ENCODE peak calls at places on chromosomes 13 and 19, in six cellular contexts. C, F, K, N, V and I are unnamed samples.

GRCh38 chr13:106415427-106415826 is 120.0 kb downstream of the EFNB2 start:
- DNase-seq in V (no peak), F (no peak), N (no peak), K (no peak), C (no peak), I (no peak)

GRCh38 chr13:64855506-64855905 is 2374.6 kb downstream of the PCDH9 start:
- DNase-seq in K (peak; percentile 62), C (no peak), F (no peak), N (no peak), V (no peak), I (no peak)

GRCh38 chr19:52542984-52543664 is 15.7 kb downstream of the ZNF808 start:
- DNase-seq in N (no peak), K (no peak), C (no peak), F (no peak), V (no peak), I (no peak)

GRCh38 chr19:29841559-29842367 is 30.0 kb downstream of the CCNE1 start:
- DNase-seq in C (peak; percentile 100), K (peak; percentile 43), N (no peak), V (no peak), F (peak; percentile 75), I (no peak)

GRCh38 chr19:27906081-27906480 is 1306.9 kb downstream of the UQCRFS1 start:
- DNase-seq in N (no peak), V (no peak), F (no peak), K (no peak), C (no peak), I (no peak)

GRCh38 chr13:54972838-54973237 is 1944.2 kb downstream of the OLFM4 start:
- DNase-seq in K (no peak), V (no peak), C (no peak), F (no peak), N (no peak), I (no peak)

GRCh38 chr13:94620286-94620896 is 18.7 kb downstream of the GPR180 start:
- DNase-seq in F (peak; percentile 7), C (peak; percentile 22), N (no peak), V (no peak), K (peak; percentile 58), I (peak; percentile 50)

GRCh38 chr19:34041922-34042521 is 130.3 kb upstream of the LSM14A start:
- DNase-seq in N (peak; percentile 34), K (peak; percentile 54), C (peak; percentile 74), V (no peak), F (peak; percentile 80), I (peak; percentile 37)

GRCh38 chr13:85728831-85729230 is 70.4 kb downstream of the SLITRK6 start:
- DNase-seq in V (no peak), F (no peak), C (no peak), N (no peak), K (no peak), I (no peak)

DNA sequence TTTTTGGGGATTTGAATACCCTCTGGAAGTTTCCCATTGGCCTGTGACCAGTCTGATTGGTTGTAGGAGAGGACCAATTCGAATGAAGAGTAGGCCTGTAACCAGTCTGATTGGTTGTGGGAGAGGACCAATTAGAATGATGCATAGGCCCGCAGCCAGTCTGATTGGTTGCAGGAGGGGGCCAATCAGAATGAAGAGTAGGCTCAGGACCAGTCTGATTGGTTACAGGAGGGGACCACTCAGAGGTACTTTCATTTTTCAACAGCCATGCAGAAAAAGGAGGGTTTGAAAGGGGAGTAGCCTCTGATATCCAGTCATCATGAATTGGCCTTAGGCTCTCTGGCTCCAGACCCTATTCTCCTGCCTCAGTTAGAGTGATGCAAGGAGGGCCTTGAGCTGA is 30.4 kb upstream of the SLC1A5 start:
- DNase-seq in V (no peak), F (no peak), K (peak; percentile 55), C (no peak), N (no peak), I (peak; percentile 19)
- H3K4me3 ChIP-seq in V (no peak overlapping the region), F (no peak overlapping the region), K (no peak overlapping the region), C (no peak overlapping the region), N (no peak overlapping the region), I (no peak overlapping the region)

GRCh38 chr19:6678690-6679109 is 8.7 kb upstream of the TNFSF14 start:
- DNase-seq in K (no peak), F (no peak), N (no peak), V (no peak), C (peak; percentile 23), I (no peak)

GRCh38 chr19:6677495-6677894 is 7.5 kb upstream of the TNFSF14 start:
- DNase-seq in N (no peak), C (no peak), V (no peak), K (no peak), F (no peak), I (no peak)

GRCh38 chr19:6676288-6676687 is 6.3 kb upstream of the TNFSF14 start:
- DNase-seq in F (no peak), C (no peak), V (no peak), N (no peak), K (no peak), I (no peak)

GRCh38 chr19:6679139-6679538 is 9.2 kb upstream of the TNFSF14 start:
- DNase-seq in F (no peak), V (no peak), N (no peak), K (no peak), C (no peak), I (no peak)

GRCh38 chr19:6677924-6678689 is 8.1 kb upstream of the TNFSF14 start:
- DNase-seq in K (peak; percentile 52), F (peak; percentile 62), V (no peak), N (no peak), C (no peak), I (no peak)
- H3K4me3 ChIP-seq in K (no peak overlapping the region), F (no peak overlapping the region), V (no peak overlapping the region), N (no peak overlapping the region), C (peak overlapping the region; percentile 2), I (no peak overlapping the region)

GRCh38 chr13:98484289-98485219 is 92.4 kb downstream of the STK24 start:
- DNase-seq in C (peak; percentile 99), V (no peak), F (peak; percentile 97), K (peak; percentile 91), N (peak; percentile 91), I (no peak)

GRCh38 chr13:98487016-98487415 is 89.9 kb downstream of the STK24 start:
- DNase-seq in C (no peak), K (no peak), F (no peak), N (no peak), V (no peak), I (no peak)

GRCh38 chr13:98486412-98486811 is 90.5 kb downstream of the STK24 start:
- DNase-seq in N (no peak), V (no peak), F (no peak), C (no peak), K (no peak), I (no peak)

GRCh38 chr13:98483636-98484288 is 93.1 kb downstream of the STK24 start:
- DNase-seq in F (no peak), N (no peak), C (no peak), V (no peak), K (no peak), I (no peak)

DNA sequence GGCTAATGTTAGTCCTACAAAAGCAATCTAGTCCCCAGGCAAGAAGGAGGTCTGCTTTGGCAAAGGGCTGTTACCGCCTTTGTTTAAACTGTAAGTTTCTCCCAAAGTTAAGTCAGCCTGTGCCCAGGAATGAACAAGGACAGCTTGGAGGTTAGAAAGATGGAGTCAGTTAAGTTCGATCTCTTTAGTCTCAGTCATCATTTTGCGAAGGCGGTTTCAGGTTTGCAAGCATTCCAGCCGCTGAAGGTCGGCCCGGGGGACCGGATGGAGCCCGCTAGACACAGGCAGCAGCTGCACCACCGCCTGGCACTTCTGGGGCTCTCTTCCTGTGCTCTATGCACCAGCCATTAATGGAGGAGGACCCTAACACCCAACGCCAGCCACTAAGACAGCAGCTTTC is 91.3 kb downstream of the STK24 start:
- DNase-seq in C (no peak), N (no peak), V (no peak), K (no peak), F (no peak), I (no peak)
- H3K4me3 ChIP-seq in C (no peak overlapping the region), N (no peak overlapping the region), V (no peak overlapping the region), K (no peak overlapping the region), F (no peak overlapping the region), I (no peak overlapping the region)

GRCh38 chr13:99357149-99357596 is 50.0 kb upstream of the GPR183 start:
- DNase-seq in F (peak; percentile 88), C (peak; percentile 61), V (no peak), N (peak; percentile 20), K (peak; percentile 85), I (no peak)
- H3K4me3 ChIP-seq in F (no peak overlapping the region), C (no peak overlapping the region), V (no peak overlapping the region), N (no peak overlapping the region), K (no peak overlapping the region), I (no peak overlapping the region)

GRCh38 chr13:30697177-30697953 is 38.0 kb upstream of the ALOX5AP start:
- DNase-seq in N (no peak), K (no peak), F (no peak), V (no peak), C (no peak), I (no peak)
- H3K4me3 ChIP-seq in N (no peak overlapping the region), K (no peak overlapping the region), F (no peak overlapping the region), V (no peak overlapping the region), C (no peak overlapping the region), I (no peak overlapping the region)

DNA sequence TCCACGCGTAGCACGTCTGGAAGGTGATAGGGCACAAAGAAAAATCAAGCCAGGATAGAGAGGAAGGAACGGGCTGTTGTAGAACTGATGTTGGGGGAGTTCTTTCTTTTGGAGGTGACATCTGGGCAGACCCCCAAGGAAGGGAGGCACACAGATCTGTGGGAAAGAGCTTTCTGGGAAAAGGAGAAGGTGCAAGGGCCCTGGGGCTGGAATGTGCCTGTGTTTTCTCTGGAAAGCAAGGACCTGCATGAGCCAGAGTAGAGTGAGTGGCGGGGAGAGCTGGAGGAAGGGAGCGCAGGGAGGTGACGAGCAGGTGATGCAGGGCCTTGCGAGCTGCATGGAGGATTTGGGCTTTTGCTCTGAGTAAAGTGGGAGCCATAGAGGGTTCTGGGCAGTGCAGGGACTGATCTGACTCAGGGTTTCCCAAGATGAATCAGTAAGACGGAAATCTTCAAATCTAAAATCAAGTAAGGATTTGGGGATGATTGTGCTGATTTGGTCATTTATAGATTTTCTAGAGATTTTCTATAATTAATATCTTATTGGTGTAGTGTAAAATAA is 30.8 kb downstream of the SMARCA4 start:
- DNase-seq in V (no peak), N (no peak), C (no peak), K (no peak), F (no peak), I (no peak)
- H3K4me3 ChIP-seq in V (no peak overlapping the region), N (no peak overlapping the region), C (no peak overlapping the region), K (no peak overlapping the region), F (no peak overlapping the region), I (no peak overlapping the region)

DNA sequence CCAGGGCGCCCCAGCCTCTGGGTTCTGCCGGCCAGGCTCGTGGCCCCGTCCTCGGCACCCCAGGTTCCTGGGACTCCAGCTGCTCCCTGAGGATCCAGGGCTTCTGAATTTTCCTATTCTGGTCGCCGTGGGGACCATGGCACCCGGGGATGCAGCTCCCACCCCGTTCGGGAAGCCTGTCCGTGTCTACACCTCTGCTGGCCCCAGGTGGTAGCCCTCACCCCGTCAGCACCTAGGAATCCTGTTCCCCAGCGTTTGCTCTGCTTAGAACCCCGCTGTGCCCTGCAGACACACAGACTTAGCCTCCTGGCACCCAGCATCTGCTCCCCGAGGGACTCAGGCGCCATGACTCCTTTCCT is 960 bp downstream of the PPFIA3 start:
- DNase-seq in V (no peak), F (no peak), K (no peak), N (no peak), C (no peak), I (no peak)
- H3K4me3 ChIP-seq in V (peak overlapping the region; percentile 79), F (no peak overlapping the region), K (no peak overlapping the region), N (no peak overlapping the region), C (no peak overlapping the region), I (peak overlapping the region; percentile 86)

GRCh38 chr19:8609210-8610040 is 1.1 kb downstream of the ADAMTS10 start:
- DNase-seq in V (no peak), N (no peak), K (peak; percentile 71), F (peak; percentile 70), C (no peak), I (no peak)
- H3K4me3 ChIP-seq in V (peak overlapping the region; percentile 56), N (peak overlapping the region; percentile 48), K (peak overlapping the region; percentile 88), F (peak overlapping the region; percentile 56), C (peak overlapping the region; percentile 94), I (no peak overlapping the region)

GRCh38 chr19:53978975-53979801 is 12.2 kb upstream of the CACNG6 start:
- DNase-seq in C (no peak), N (no peak), F (no peak), K (no peak), V (no peak), I (no peak)
- H3K4me3 ChIP-seq in C (no peak overlapping the region), N (no peak overlapping the region), F (no peak overlapping the region), K (peak overlapping the region; percentile 65), V (peak overlapping the region; percentile 25), I (no peak overlapping the region)